ENCODE peak calls at places on chromosomes 11 and 22, in six cellular contexts. One of them, this sample, is unnamed.

GRCh38 chr11:61195016-61195695 is 8.2 kb upstream of the PGA3 start:
- DNase-seq in H1: no peak
- DNase-seq in SK-N-SH: no peak
- DNase-seq in HepG2: no peak
- DNase-seq in K562: no peak
- DNase-seq in GM12878: no peak
- DNase-seq in this sample: no peak

GRCh38 chr11:45238724-45239123 is 47.4 kb downstream of the SYT13 start:
- DNase-seq in HepG2: no peak
- DNase-seq in K562: no peak
- DNase-seq in GM12878: no peak
- DNase-seq in SK-N-SH: no peak
- DNase-seq in H1: no peak
- DNase-seq in this sample: no peak

GRCh38 chr22:39179841-39180335 is 27.4 kb upstream of the CBX7 start:
- DNase-seq in H1: no peak
- DNase-seq in K562: peak
- DNase-seq in SK-N-SH: no peak
- DNase-seq in HepG2: no peak
- DNase-seq in GM12878: no peak
- DNase-seq in this sample: no peak

GRCh38 chr22:48376936-48377335 is 1450.7 kb downstream of the BRD1 start:
- DNase-seq in HepG2: no peak
- DNase-seq in K562: no peak
- DNase-seq in H1: no peak
- DNase-seq in GM12878: no peak
- DNase-seq in SK-N-SH: no peak
- DNase-seq in this sample: no peak

GRCh38 chr22:41524809-41525449 is 19.3 kb downstream of the POLR3H start:
- DNase-seq in K562: no peak
- DNase-seq in HepG2: no peak
- DNase-seq in GM12878: no peak
- DNase-seq in SK-N-SH: no peak
- DNase-seq in H1: no peak
- DNase-seq in this sample: peak

GRCh38 chr22:29782061-29782845 is 15.1 kb downstream of the UQCR10 start:
- DNase-seq in HepG2: peak
- DNase-seq in K562: no peak
- DNase-seq in SK-N-SH: no peak
- DNase-seq in H1: no peak
- DNase-seq in GM12878: no peak
- DNase-seq in this sample: no peak

GRCh38 chr11:40134820-40135219 is 1324.6 kb downstream of the LRRC4C start:
- DNase-seq in GM12878: no peak
- DNase-seq in K562: no peak
- DNase-seq in H1: no peak
- DNase-seq in HepG2: no peak
- DNase-seq in SK-N-SH: peak
- DNase-seq in this sample: no peak

GRCh38 chr11:59787255-59787588 is 23.4 kb downstream of the MRPL16 start:
- DNase-seq in HepG2: no peak
- DNase-seq in H1: no peak
- DNase-seq in K562: no peak
- DNase-seq in SK-N-SH: no peak
- DNase-seq in GM12878: no peak
- DNase-seq in this sample: no peak

GRCh38 chr11:25211635-25212251 is 714.9 kb downstream of the LUZP2 start:
- DNase-seq in SK-N-SH: no peak
- DNase-seq in GM12878: no peak
- DNase-seq in K562: no peak
- DNase-seq in HepG2: no peak
- DNase-seq in H1: no peak
- DNase-seq in this sample: no peak

GRCh38 chr11:91967018-91967715 is 257.5 kb upstream of the FAT3 start:
- DNase-seq in GM12878: no peak
- DNase-seq in H1: no peak
- DNase-seq in K562: no peak
- DNase-seq in HepG2: no peak
- DNase-seq in SK-N-SH: no peak
- DNase-seq in this sample: no peak

GRCh38 chr11:126202646-126203359 is 8.6 kb downstream of the RPUSD4 start:
- DNase-seq in HepG2: no peak
- DNase-seq in K562: no peak
- DNase-seq in SK-N-SH: no peak
- DNase-seq in GM12878: no peak
- DNase-seq in H1: no peak
- DNase-seq in this sample: no peak

GRCh38 chr11:126522152-126522551 is 166.7 kb downstream of the ST3GAL4 start:
- DNase-seq in HepG2: no peak
- DNase-seq in SK-N-SH: no peak
- DNase-seq in GM12878: no peak
- DNase-seq in H1: no peak
- DNase-seq in K562: peak
- DNase-seq in this sample: no peak

GRCh38 chr11:11748706-11749365 is 92.9 kb upstream of the USP47 start:
- DNase-seq in GM12878: no peak
- DNase-seq in H1: no peak
- DNase-seq in K562: no peak
- DNase-seq in SK-N-SH: no peak
- DNase-seq in HepG2: no peak
- DNase-seq in this sample: no peak

GRCh38 chr11:131739243-131739882 is 368.9 kb downstream of the NTM start:
- DNase-seq in SK-N-SH: no peak
- DNase-seq in K562: no peak
- DNase-seq in H1: no peak
- DNase-seq in GM12878: no peak
- DNase-seq in HepG2: no peak
- DNase-seq in this sample: no peak

GRCh38 chr11:107844041-107844440 is 14.5 kb downstream of the SLC35F2 start:
- DNase-seq in GM12878: no peak
- DNase-seq in HepG2: no peak
- DNase-seq in K562: no peak
- DNase-seq in H1: no peak
- DNase-seq in SK-N-SH: no peak
- DNase-seq in this sample: no peak

GRCh38 chr11:75306529-75306928 is 44.9 kb downstream of the ARRB1 start:
- DNase-seq in HepG2: no peak
- DNase-seq in SK-N-SH: no peak
- DNase-seq in H1: no peak
- DNase-seq in GM12878: no peak
- DNase-seq in K562: no peak
- DNase-seq in this sample: no peak

GRCh38 chr11:19453893-19454292 is 213.1 kb upstream of the E2F8 start:
- DNase-seq in GM12878: no peak
- DNase-seq in K562: no peak
- DNase-seq in SK-N-SH: no peak
- DNase-seq in H1: no peak
- DNase-seq in HepG2: no peak
- DNase-seq in this sample: no peak

GRCh38 chr11:35276396-35276795 is 137.4 kb downstream of the CD44 start:
- DNase-seq in GM12878: no peak
- DNase-seq in K562: no peak
- DNase-seq in SK-N-SH: no peak
- DNase-seq in H1: no peak
- DNase-seq in HepG2: no peak
- DNase-seq in this sample: no peak

GRCh38 chr11:37333345-37333744 is 735.3 kb upstream of the RAG2 start:
- DNase-seq in HepG2: no peak
- DNase-seq in H1: no peak
- DNase-seq in K562: no peak
- DNase-seq in GM12878: no peak
- DNase-seq in SK-N-SH: peak
- DNase-seq in this sample: no peak

GRCh38 chr11:130765951-130766649 is 150.2 kb downstream of the SNX19 start:
- DNase-seq in H1: no peak
- DNase-seq in K562: no peak
- DNase-seq in GM12878: peak
- DNase-seq in HepG2: no peak
- DNase-seq in SK-N-SH: no peak
- DNase-seq in this sample: no peak

GRCh38 chr11:8331767-8332166 is 68.1 kb upstream of the LMO1 start:
- DNase-seq in K562: no peak
- DNase-seq in HepG2: no peak
- DNase-seq in SK-N-SH: no peak
- DNase-seq in H1: no peak
- DNase-seq in GM12878: no peak
- DNase-seq in this sample: no peak

GRCh38 chr22:27799334-27800249 is 2.0 kb downstream of the MN1 start:
- DNase-seq in SK-N-SH: peak
- DNase-seq in K562: no peak
- DNase-seq in H1: no peak
- DNase-seq in HepG2: no peak
- DNase-seq in GM12878: no peak
- DNase-seq in this sample: no peak

GRCh38 chr11:75731095-75731494 is 13.5 kb downstream of the MOGAT2 start:
- DNase-seq in GM12878: no peak
- DNase-seq in K562: no peak
- DNase-seq in SK-N-SH: no peak
- DNase-seq in H1: no peak
- DNase-seq in HepG2: no peak
- DNase-seq in this sample: no peak

GRCh38 chr22:30868663-30869385 is 99.8 kb downstream of the MORC2 start:
- DNase-seq in K562: peak
- DNase-seq in GM12878: no peak
- DNase-seq in H1: no peak
- DNase-seq in HepG2: no peak
- DNase-seq in SK-N-SH: peak
- DNase-seq in this sample: no peak

GRCh38 chr22:24200616-24201212 is 19.4 kb downstream of the SUSD2 start:
- DNase-seq in HepG2: peak
- DNase-seq in SK-N-SH: peak
- DNase-seq in K562: no peak
- DNase-seq in GM12878: no peak
- DNase-seq in H1: no peak
- DNase-seq in this sample: no peak

GRCh38 chr11:115930276-115930675 is 426.1 kb upstream of the CADM1 start:
- DNase-seq in GM12878: no peak
- DNase-seq in HepG2: no peak
- DNase-seq in K562: no peak
- DNase-seq in SK-N-SH: peak
- DNase-seq in H1: no peak
- DNase-seq in this sample: no peak

GRCh38 chr11:122177238-122177637 is 61.2 kb upstream of the BLID start:
- DNase-seq in HepG2: no peak
- DNase-seq in H1: no peak
- DNase-seq in SK-N-SH: no peak
- DNase-seq in GM12878: no peak
- DNase-seq in K562: no peak
- DNase-seq in this sample: no peak

GRCh38 chr11:112513936-112514716 is 253.5 kb upstream of the PLET1 start:
- DNase-seq in H1: no peak
- DNase-seq in K562: no peak
- DNase-seq in SK-N-SH: peak
- DNase-seq in GM12878: no peak
- DNase-seq in HepG2: no peak
- DNase-seq in this sample: no peak

GRCh38 chr11:15179167-15179566 is 64.4 kb downstream of the INSC start:
- DNase-seq in K562: no peak
- DNase-seq in SK-N-SH: no peak
- DNase-seq in HepG2: no peak
- DNase-seq in GM12878: no peak
- DNase-seq in H1: no peak
- DNase-seq in this sample: no peak

DNA sequence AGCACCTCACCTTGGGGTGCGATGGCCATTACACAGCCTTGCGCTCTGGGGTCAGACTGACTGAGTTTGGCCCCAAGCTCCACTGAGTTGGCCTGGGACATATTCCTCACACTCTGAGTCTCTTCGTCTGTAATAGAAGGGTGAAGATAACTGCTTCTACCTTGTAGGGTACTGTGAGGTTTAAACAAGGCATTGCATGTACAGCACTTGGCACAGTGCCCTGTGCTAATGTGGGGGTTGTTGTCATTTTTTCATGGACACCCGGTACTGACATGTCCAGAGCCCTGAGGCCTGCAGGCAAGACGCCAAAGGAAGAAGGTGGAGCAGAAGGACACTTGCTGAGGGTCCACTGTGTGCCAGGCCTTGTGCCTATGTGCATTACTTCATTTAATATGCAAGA is 50.7 kb downstream of the OTOG start:
- DNase-seq in HepG2: no peak
- DNase-seq in K562: no peak
- DNase-seq in SK-N-SH: no peak
- DNase-seq in H1: no peak
- DNase-seq in GM12878: no peak
- DNase-seq in this sample: no peak
- TF ChIP-seq GABPA in HepG2: no peak
- TF ChIP-seq GABPA in K562: no peak
- TF ChIP-seq GABPA in SK-N-SH: no peak
- TF ChIP-seq GABPA in H1: no peak
- TF ChIP-seq GABPA in GM12878: no peak
- TF ChIP-seq GABPA in this sample: no peak

DNA sequence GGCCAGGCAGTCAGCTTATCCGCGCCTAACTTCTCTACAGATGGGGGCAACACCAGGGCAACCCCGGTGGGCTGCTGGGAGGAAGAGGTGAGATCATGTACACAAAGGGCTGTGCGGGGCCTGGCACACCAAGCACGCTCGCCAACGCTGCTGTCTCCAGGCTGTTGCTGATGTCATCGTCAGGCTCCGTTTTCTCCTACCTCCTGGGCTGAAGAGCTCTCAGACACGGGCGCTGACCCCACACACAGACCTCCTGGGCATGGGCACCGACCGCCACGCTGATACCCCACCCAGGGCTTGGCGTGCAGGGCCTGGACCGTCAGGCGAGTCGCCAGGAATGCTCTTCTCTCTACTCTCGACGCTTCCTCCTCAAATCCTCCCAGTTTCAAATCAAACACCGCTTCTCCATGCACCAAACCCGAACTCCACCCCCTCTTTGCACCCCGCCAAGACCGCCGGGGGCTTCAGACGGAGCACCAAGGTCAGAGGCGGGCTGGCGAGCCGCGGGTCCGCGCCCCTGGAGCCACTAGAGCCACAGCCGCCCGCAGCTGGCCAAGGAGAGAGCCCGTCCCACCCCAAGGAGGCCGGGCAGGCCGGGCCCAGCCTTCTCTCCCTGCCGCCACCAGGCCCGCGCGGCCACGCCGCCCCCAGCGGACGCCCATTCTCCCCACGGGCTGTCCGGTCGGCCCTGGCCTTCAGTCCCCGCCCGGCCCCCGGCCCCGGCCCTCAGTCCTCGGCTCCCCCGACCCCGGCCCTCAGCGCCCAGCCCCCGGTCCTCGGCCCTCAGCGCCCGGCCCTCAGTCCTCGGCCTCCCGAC is 772 bp downstream of the SBF1 start:
- DNase-seq in H1: no peak
- DNase-seq in SK-N-SH: peak
- DNase-seq in GM12878: no peak
- DNase-seq in HepG2: no peak
- DNase-seq in K562: peak
- DNase-seq in this sample: no peak
- TF ChIP-seq POLR2AphosphoS5 in H1: no peak
- TF ChIP-seq POLR2AphosphoS5 in SK-N-SH: no peak
- TF ChIP-seq POLR2AphosphoS5 in GM12878: no peak
- TF ChIP-seq POLR2AphosphoS5 in HepG2: no peak
- TF ChIP-seq POLR2AphosphoS5 in K562: no peak
- TF ChIP-seq POLR2AphosphoS5 in this sample: no peak

GRCh38 chr11:71448257-71449161 is at the start of gene DHCR7:
- DNase-seq in H1: peak
- DNase-seq in HepG2: peak
- DNase-seq in SK-N-SH: peak
- DNase-seq in K562: peak
- DNase-seq in GM12878: peak
- DNase-seq in this sample: peak
- TF ChIP-seq CTCF in H1: no peak
- TF ChIP-seq CTCF in HepG2: no peak
- TF ChIP-seq CTCF in SK-N-SH: no peak
- TF ChIP-seq CTCF in K562: no peak
- TF ChIP-seq CTCF in GM12878: no peak
- TF ChIP-seq CTCF in this sample: no peak

GRCh38 chr11:23990346-23990745 is 506.5 kb upstream of the LUZP2 start:
- DNase-seq in GM12878: no peak
- DNase-seq in HepG2: no peak
- DNase-seq in H1: no peak
- DNase-seq in SK-N-SH: no peak
- DNase-seq in K562: no peak
- DNase-seq in this sample: no peak
- TF ChIP-seq GABPA in GM12878: no peak
- TF ChIP-seq GABPA in HepG2: no peak
- TF ChIP-seq GABPA in H1: no peak
- TF ChIP-seq GABPA in SK-N-SH: no peak
- TF ChIP-seq GABPA in K562: no peak
- TF ChIP-seq GABPA in this sample: no peak